ENCODE peak calls at places on chromosomes 5 and 9, in ten cellular contexts. One of them, this sample, is unnamed.

GRCh38 chr9:16496908-16497307 is 373.6 kb downstream of the BNC2 start:
- DNase-seq in breast epithelium: no peak
- DNase-seq in aorta: no peak
- DNase-seq in adrenal gland: no peak
- DNase-seq in effector memory CD4-positive, alpha-beta T cell: no peak
- DNase-seq in left ventricle myocardium inferior: no peak
- DNase-seq in suprapubic skin: no peak
- DNase-seq in HepG2: no peak
- DNase-seq in ovary: no peak
- DNase-seq in DND-41: no peak
- DNase-seq in this sample: no peak

GRCh38 chr9:22452415-22453010 is 5.9 kb downstream of the DMRTA1 start:
- DNase-seq in breast epithelium: no peak
- DNase-seq in aorta: peak; percentile 74
- DNase-seq in adrenal gland: no peak
- DNase-seq in effector memory CD4-positive, alpha-beta T cell: no peak
- DNase-seq in left ventricle myocardium inferior: peak; percentile 26
- DNase-seq in suprapubic skin: no peak
- DNase-seq in HepG2: peak; percentile 17
- DNase-seq in ovary: no peak
- DNase-seq in DND-41: peak; percentile 38
- DNase-seq in this sample: peak; percentile 12

GRCh38 chr5:72400950-72401349 is 80.8 kb downstream of the PTCD2 start:
- DNase-seq in breast epithelium: no peak
- DNase-seq in aorta: no peak
- DNase-seq in adrenal gland: no peak
- DNase-seq in effector memory CD4-positive, alpha-beta T cell: no peak
- DNase-seq in left ventricle myocardium inferior: no peak
- DNase-seq in suprapubic skin: no peak
- DNase-seq in HepG2: no peak
- DNase-seq in ovary: no peak
- DNase-seq in DND-41: no peak
- DNase-seq in this sample: no peak

GRCh38 chr5:159324986-159325385 is 5.3 kb downstream of the IL12B start:
- DNase-seq in breast epithelium: no peak
- DNase-seq in aorta: no peak
- DNase-seq in adrenal gland: no peak
- DNase-seq in effector memory CD4-positive, alpha-beta T cell: no peak
- DNase-seq in left ventricle myocardium inferior: no peak
- DNase-seq in suprapubic skin: no peak
- DNase-seq in HepG2: no peak
- DNase-seq in ovary: no peak
- DNase-seq in DND-41: no peak
- DNase-seq in this sample: no peak

GRCh38 chr9:104374711-104375110 is 129.4 kb upstream of the OR13F1 start:
- DNase-seq in breast epithelium: no peak
- DNase-seq in aorta: no peak
- DNase-seq in adrenal gland: no peak
- DNase-seq in effector memory CD4-positive, alpha-beta T cell: no peak
- DNase-seq in left ventricle myocardium inferior: peak; percentile 42
- DNase-seq in suprapubic skin: no peak
- DNase-seq in HepG2: no peak
- DNase-seq in ovary: no peak
- DNase-seq in DND-41: no peak
- DNase-seq in this sample: no peak

GRCh38 chr9:86722706-86723075 is 224.6 kb downstream of the GAS1 start:
- DNase-seq in breast epithelium: no peak
- DNase-seq in aorta: no peak
- DNase-seq in adrenal gland: no peak
- DNase-seq in effector memory CD4-positive, alpha-beta T cell: no peak
- DNase-seq in left ventricle myocardium inferior: no peak
- DNase-seq in suprapubic skin: no peak
- DNase-seq in HepG2: no peak
- DNase-seq in ovary: no peak
- DNase-seq in DND-41: no peak
- DNase-seq in this sample: no peak

GRCh38 chr5:139765040-139765408 is 30.6 kb upstream of the PSD2 start:
- DNase-seq in breast epithelium: no peak
- DNase-seq in aorta: no peak
- DNase-seq in adrenal gland: no peak
- DNase-seq in effector memory CD4-positive, alpha-beta T cell: no peak
- DNase-seq in left ventricle myocardium inferior: no peak
- DNase-seq in suprapubic skin: no peak
- DNase-seq in HepG2: no peak
- DNase-seq in ovary: no peak
- DNase-seq in DND-41: no peak
- DNase-seq in this sample: no peak

GRCh38 chr9:82593436-82593835 is 469.5 kb downstream of the RASEF start:
- DNase-seq in breast epithelium: no peak
- DNase-seq in aorta: no peak
- DNase-seq in adrenal gland: no peak
- DNase-seq in effector memory CD4-positive, alpha-beta T cell: no peak
- DNase-seq in left ventricle myocardium inferior: no peak
- DNase-seq in suprapubic skin: no peak
- DNase-seq in HepG2: no peak
- DNase-seq in ovary: no peak
- DNase-seq in DND-41: no peak
- DNase-seq in this sample: no peak

GRCh38 chr5:101390317-101390908 is 487.3 kb upstream of the ST8SIA4 start:
- DNase-seq in breast epithelium: no peak
- DNase-seq in aorta: no peak
- DNase-seq in adrenal gland: peak; percentile 18
- DNase-seq in effector memory CD4-positive, alpha-beta T cell: no peak
- DNase-seq in left ventricle myocardium inferior: no peak
- DNase-seq in suprapubic skin: no peak
- DNase-seq in HepG2: peak; percentile 46
- DNase-seq in ovary: no peak
- DNase-seq in DND-41: peak; percentile 30
- DNase-seq in this sample: no peak

GRCh38 chr5:41815261-41815660 is 55.0 kb downstream of the OXCT1 start:
- DNase-seq in breast epithelium: no peak
- DNase-seq in aorta: no peak
- DNase-seq in adrenal gland: no peak
- DNase-seq in effector memory CD4-positive, alpha-beta T cell: no peak
- DNase-seq in left ventricle myocardium inferior: no peak
- DNase-seq in suprapubic skin: no peak
- DNase-seq in HepG2: no peak
- DNase-seq in ovary: no peak
- DNase-seq in DND-41: no peak
- DNase-seq in this sample: no peak

GRCh38 chr5:139660105-139660915 is 12.2 kb downstream of the CXXC5 start:
- DNase-seq in breast epithelium: peak; percentile 91
- DNase-seq in aorta: peak; percentile 90
- DNase-seq in adrenal gland: peak; percentile 82
- DNase-seq in effector memory CD4-positive, alpha-beta T cell: no peak
- DNase-seq in left ventricle myocardium inferior: peak; percentile 84
- DNase-seq in suprapubic skin: no peak
- DNase-seq in HepG2: no peak
- DNase-seq in ovary: no peak
- DNase-seq in DND-41: no peak
- DNase-seq in this sample: no peak

GRCh38 chr5:163963881-163964280 is 458.5 kb downstream of the MAT2B start:
- DNase-seq in breast epithelium: no peak
- DNase-seq in aorta: no peak
- DNase-seq in adrenal gland: no peak
- DNase-seq in effector memory CD4-positive, alpha-beta T cell: no peak
- DNase-seq in left ventricle myocardium inferior: no peak
- DNase-seq in suprapubic skin: no peak
- DNase-seq in HepG2: no peak
- DNase-seq in ovary: no peak
- DNase-seq in DND-41: no peak
- DNase-seq in this sample: no peak

GRCh38 chr9:134939080-134939733 is 21.5 kb upstream of the FCN1 start:
- DNase-seq in breast epithelium: no peak
- DNase-seq in aorta: peak; percentile 74
- DNase-seq in adrenal gland: no peak
- DNase-seq in effector memory CD4-positive, alpha-beta T cell: no peak
- DNase-seq in left ventricle myocardium inferior: no peak
- DNase-seq in suprapubic skin: no peak
- DNase-seq in HepG2: no peak
- DNase-seq in ovary: no peak
- DNase-seq in DND-41: no peak
- DNase-seq in this sample: no peak

GRCh38 chr9:134996591-134997530 is 79.1 kb upstream of the FCN1 start:
- DNase-seq in breast epithelium: peak; percentile 38
- DNase-seq in aorta: peak; percentile 49
- DNase-seq in adrenal gland: no peak
- DNase-seq in effector memory CD4-positive, alpha-beta T cell: no peak
- DNase-seq in left ventricle myocardium inferior: no peak
- DNase-seq in suprapubic skin: peak; percentile 68
- DNase-seq in HepG2: no peak
- DNase-seq in ovary: no peak
- DNase-seq in DND-41: no peak
- DNase-seq in this sample: no peak

GRCh38 chr5:9173281-9174048 is 372.4 kb downstream of the SEMA5A start:
- DNase-seq in breast epithelium: no peak
- DNase-seq in aorta: no peak
- DNase-seq in adrenal gland: no peak
- DNase-seq in effector memory CD4-positive, alpha-beta T cell: no peak
- DNase-seq in left ventricle myocardium inferior: no peak
- DNase-seq in suprapubic skin: no peak
- DNase-seq in HepG2: no peak
- DNase-seq in ovary: no peak
- DNase-seq in DND-41: no peak
- DNase-seq in this sample: no peak

GRCh38 chr9:69486498-69486897 is 161.5 kb downstream of the ENTREP1 start:
- DNase-seq in breast epithelium: no peak
- DNase-seq in aorta: no peak
- DNase-seq in adrenal gland: no peak
- DNase-seq in effector memory CD4-positive, alpha-beta T cell: no peak
- DNase-seq in left ventricle myocardium inferior: no peak
- DNase-seq in suprapubic skin: no peak
- DNase-seq in HepG2: no peak
- DNase-seq in ovary: no peak
- DNase-seq in DND-41: no peak
- DNase-seq in this sample: no peak

GRCh38 chr9:69485466-69485865 is 160.5 kb downstream of the ENTREP1 start:
- DNase-seq in breast epithelium: no peak
- DNase-seq in aorta: no peak
- DNase-seq in adrenal gland: no peak
- DNase-seq in effector memory CD4-positive, alpha-beta T cell: no peak
- DNase-seq in left ventricle myocardium inferior: no peak
- DNase-seq in suprapubic skin: no peak
- DNase-seq in HepG2: no peak
- DNase-seq in ovary: no peak
- DNase-seq in DND-41: no peak
- DNase-seq in this sample: no peak

GRCh38 chr9:69484023-69484422 is 159.0 kb downstream of the ENTREP1 start:
- DNase-seq in breast epithelium: no peak
- DNase-seq in aorta: no peak
- DNase-seq in adrenal gland: no peak
- DNase-seq in effector memory CD4-positive, alpha-beta T cell: no peak
- DNase-seq in left ventricle myocardium inferior: no peak
- DNase-seq in suprapubic skin: no peak
- DNase-seq in HepG2: no peak
- DNase-seq in ovary: no peak
- DNase-seq in DND-41: no peak
- DNase-seq in this sample: no peak
- H3K9me3 ChIP-seq in breast epithelium: no peaks in the 10 kb centered on the region
- H3K9me3 ChIP-seq in aorta: no peaks in the 10 kb centered on the region
- H3K9me3 ChIP-seq in adrenal gland: no peaks in the 10 kb centered on the region
- H3K9me3 ChIP-seq in effector memory CD4-positive, alpha-beta T cell: no peaks in the 10 kb centered on the region
- H3K9me3 ChIP-seq in left ventricle myocardium inferior: no peaks in the 10 kb centered on the region
- H3K9me3 ChIP-seq in suprapubic skin: no peaks in the 10 kb centered on the region
- H3K9me3 ChIP-seq in HepG2: no peaks in the 10 kb centered on the region
- H3K9me3 ChIP-seq in ovary: no peaks in the 10 kb centered on the region
- H3K9me3 ChIP-seq in DND-41: no peaks in the 10 kb centered on the region
- H3K9me3 ChIP-seq in this sample: no peaks in the 10 kb centered on the region

GRCh38 chr9:34001308-34001707 is 47.4 kb downstream of the UBAP2 start:
- DNase-seq in breast epithelium: no peak
- DNase-seq in aorta: no peak
- DNase-seq in adrenal gland: no peak
- DNase-seq in effector memory CD4-positive, alpha-beta T cell: no peak
- DNase-seq in left ventricle myocardium inferior: no peak
- DNase-seq in suprapubic skin: no peak
- DNase-seq in HepG2: no peak
- DNase-seq in ovary: no peak
- DNase-seq in DND-41: no peak
- DNase-seq in this sample: no peak

GRCh38 chr9:34001951-34002350 is 46.7 kb downstream of the UBAP2 start:
- DNase-seq in breast epithelium: no peak
- DNase-seq in aorta: no peak
- DNase-seq in adrenal gland: no peak
- DNase-seq in effector memory CD4-positive, alpha-beta T cell: no peak
- DNase-seq in left ventricle myocardium inferior: no peak
- DNase-seq in suprapubic skin: no peak
- DNase-seq in HepG2: no peak
- DNase-seq in ovary: no peak
- DNase-seq in DND-41: no peak
- DNase-seq in this sample: no peak
- H3K36me3 ChIP-seq in breast epithelium: no peaks in the 10 kb centered on the region
- H3K36me3 ChIP-seq in aorta: no peaks in the 10 kb centered on the region
- H3K36me3 ChIP-seq in adrenal gland: peaks cover 7% of the 10 kb centered on the region
- H3K36me3 ChIP-seq in effector memory CD4-positive, alpha-beta T cell: peaks cover 8% of the 10 kb centered on the region
- H3K36me3 ChIP-seq in left ventricle myocardium inferior: peaks cover 25% of the 10 kb centered on the region
- H3K36me3 ChIP-seq in suprapubic skin: peaks cover 28% of the 10 kb centered on the region
- H3K36me3 ChIP-seq in HepG2: peaks cover 3% of the 10 kb centered on the region
- H3K36me3 ChIP-seq in ovary: no peaks in the 10 kb centered on the region
- H3K36me3 ChIP-seq in DND-41: peaks cover 37% of the 10 kb centered on the region
- H3K36me3 ChIP-seq in this sample: peaks cover 7% of the 10 kb centered on the region

DNA sequence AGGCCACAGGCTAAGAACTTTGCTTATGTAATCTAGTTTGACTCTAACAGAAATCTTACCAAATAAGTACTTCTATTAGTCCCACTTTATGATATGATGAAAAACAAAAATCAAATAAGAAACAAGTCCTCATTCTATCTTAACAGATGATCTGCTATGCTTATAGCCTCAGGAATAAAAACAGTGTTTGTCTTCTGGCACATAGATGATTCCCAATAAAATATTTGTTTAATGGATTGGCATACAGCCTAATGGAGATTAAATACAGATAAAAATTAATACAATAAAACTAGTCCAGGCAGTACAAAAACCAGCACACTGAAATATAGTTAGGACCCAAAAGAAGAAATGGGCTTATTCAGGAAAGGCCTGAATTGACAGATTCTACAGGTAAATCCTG is 971.4 kb upstream of the WWC1 start:
- DNase-seq in breast epithelium: no peak
- DNase-seq in aorta: no peak
- DNase-seq in adrenal gland: no peak
- DNase-seq in effector memory CD4-positive, alpha-beta T cell: no peak
- DNase-seq in left ventricle myocardium inferior: no peak
- DNase-seq in suprapubic skin: no peak
- DNase-seq in HepG2: no peak
- DNase-seq in ovary: no peak
- DNase-seq in DND-41: no peak
- DNase-seq in this sample: no peak
- H3K27ac ChIP-seq in breast epithelium: no peak overlapping the region
- H3K27ac ChIP-seq in aorta: no peak overlapping the region
- H3K27ac ChIP-seq in adrenal gland: no peak overlapping the region
- H3K27ac ChIP-seq in effector memory CD4-positive, alpha-beta T cell: no peak overlapping the region
- H3K27ac ChIP-seq in left ventricle myocardium inferior: no peak overlapping the region
- H3K27ac ChIP-seq in suprapubic skin: no peak overlapping the region
- H3K27ac ChIP-seq in HepG2: no peak overlapping the region
- H3K27ac ChIP-seq in ovary: no peak overlapping the region
- H3K27ac ChIP-seq in DND-41: no peak overlapping the region
- H3K27ac ChIP-seq in this sample: no peak overlapping the region

DNA sequence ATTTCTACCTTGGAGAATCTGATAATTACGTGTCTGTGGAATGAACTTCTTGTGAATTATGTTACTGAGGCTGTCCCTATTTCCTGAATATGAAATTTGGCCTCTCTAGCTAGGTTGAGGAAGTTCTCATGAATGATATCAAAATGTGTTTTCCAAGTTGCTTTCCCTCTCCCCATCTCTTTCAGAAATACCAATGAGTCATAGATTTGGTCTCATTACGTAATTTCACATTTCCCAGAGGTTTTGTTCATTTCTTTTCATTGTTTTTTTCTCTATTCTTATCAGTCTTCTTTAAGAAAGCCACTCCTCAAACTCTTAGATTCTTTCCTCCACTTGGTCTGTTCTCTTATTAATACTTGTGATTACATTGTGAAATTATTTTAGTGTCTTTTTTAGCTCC is 923.8 kb upstream of the CDH9 start:
- DNase-seq in breast epithelium: no peak
- DNase-seq in aorta: no peak
- DNase-seq in adrenal gland: no peak
- DNase-seq in effector memory CD4-positive, alpha-beta T cell: no peak
- DNase-seq in left ventricle myocardium inferior: no peak
- DNase-seq in suprapubic skin: no peak
- DNase-seq in HepG2: no peak
- DNase-seq in ovary: no peak
- DNase-seq in DND-41: no peak
- DNase-seq in this sample: no peak
- H3K9me3 ChIP-seq in breast epithelium: peaks cover 6% of the 10 kb centered on the region
- H3K9me3 ChIP-seq in aorta: peaks cover 1% of the 10 kb centered on the region
- H3K9me3 ChIP-seq in adrenal gland: no peaks in the 10 kb centered on the region
- H3K9me3 ChIP-seq in effector memory CD4-positive, alpha-beta T cell: peaks cover 2% of the 10 kb centered on the region
- H3K9me3 ChIP-seq in left ventricle myocardium inferior: peaks cover 89% of the 10 kb centered on the region
- H3K9me3 ChIP-seq in suprapubic skin: no peaks in the 10 kb centered on the region
- H3K9me3 ChIP-seq in HepG2: no peaks in the 10 kb centered on the region
- H3K9me3 ChIP-seq in ovary: no peaks in the 10 kb centered on the region
- H3K9me3 ChIP-seq in DND-41: peaks cover 15% of the 10 kb centered on the region
- H3K9me3 ChIP-seq in this sample: no peaks in the 10 kb centered on the region